ENCODE peak calls at places on chromosomes 7 and 10, in six cellular contexts. T is H9, J is SK-N-SH, U is GM23248, B is endothelial cell of umbilical vein, L is neural progenitor cell. D is an unnamed sample.
A peak's percentile ranks its signal among the peaks of the same experiment; 100 is the strongest.

GRCh38 chr10:8004469-8005000 is 50.0 kb upstream of the GATA3 start:
- DNase-seq in T (no peak), J (no peak), U (no peak), B (no peak), L (no peak), D (no peak)

GRCh38 chr10:75400769-75401568 is 595 bp downstream of the ZNF503 start:
- DNase-seq in T (peak; percentile 54), J (peak; percentile 78), U (peak; percentile 90), B (peak; percentile 20), L (peak; percentile 72), D (peak; percentile 75)

GRCh38 chr7:155412416-155413253 is 45.3 kb upstream of the EN2 start:
- DNase-seq in T (peak; percentile 79), J (peak; percentile 88), U (peak; percentile 63), B (peak; percentile 23), L (peak; percentile 87), D (peak; percentile 2)

GRCh38 chr10:17113889-17114288 is 15.7 kb downstream of the CUBN start:
- DNase-seq in T (no peak), J (no peak), U (peak; percentile 76), B (peak; percentile 46), L (no peak), D (peak; percentile 86)

GRCh38 chr7:91311844-91312243 is 47.6 kb downstream of the FZD1 start:
- DNase-seq in T (no peak), J (no peak), U (no peak), B (no peak), L (no peak), D (peak; percentile 7)

GRCh38 chr10:14302035-14302434 is 28.7 kb downstream of the FRMD4A start:
- DNase-seq in T (no peak), J (no peak), U (peak; percentile 37), B (peak; percentile 26), L (peak; percentile 20), D (peak; percentile 22)

GRCh38 chr10:31340343-31340742 is 21.3 kb downstream of the ZEB1 start:
- DNase-seq in T (no peak), J (no peak), U (no peak), B (no peak), L (no peak), D (no peak)

GRCh38 chr10:119250641-119251314 is 43.4 kb downstream of the GRK5 start:
- DNase-seq in T (no peak), J (no peak), U (peak; percentile 93), B (peak; percentile 90), L (no peak), D (peak; percentile 95)

GRCh38 chr7:28038175-28038855 is 142.3 kb downstream of the JAZF1 start:
- DNase-seq in T (no peak), J (no peak), U (peak; percentile 33), B (no peak), L (no peak), D (no peak)

GRCh38 chr10:83991986-83992753 is 147.1 kb upstream of the GHITM start:
- DNase-seq in T (peak; percentile 72), J (peak; percentile 30), U (peak; percentile 23), B (peak; percentile 30), L (peak; percentile 78), D (peak; percentile 2)

GRCh38 chr7:36370046-36370445 is 19.6 kb upstream of the ANLN start:
- DNase-seq in T (no peak), J (no peak), U (no peak), B (no peak), L (no peak), D (no peak)

GRCh38 chr10:50512743-50513416 is 110.9 kb downstream of the SGMS1 start:
- DNase-seq in T (no peak), J (no peak), U (no peak), B (no peak), L (no peak), D (no peak)

GRCh38 chr7:151757274-151757673 is 119.6 kb downstream of the PRKAG2 start:
- DNase-seq in T (no peak), J (no peak), U (peak; percentile 48), B (no peak), L (no peak), D (peak; percentile 65)

GRCh38 chr10:125878957-125879835 is 1.9 kb downstream of the DHX32 start:
- DNase-seq in T (no peak), J (no peak), U (peak; percentile 91), B (peak; percentile 75), L (no peak), D (peak; percentile 93)

GRCh38 chr7:148623586-148624282 is 33.2 kb downstream of the C7orf33 start:
- DNase-seq in T (no peak), J (no peak), U (peak; percentile 53), B (no peak), L (no peak), D (peak; percentile 49)

GRCh38 chr7:70915067-70915466 is 216.9 kb upstream of the GALNT17 start:
- DNase-seq in T (no peak), J (no peak), U (no peak), B (no peak), L (no peak), D (no peak)

DNA sequence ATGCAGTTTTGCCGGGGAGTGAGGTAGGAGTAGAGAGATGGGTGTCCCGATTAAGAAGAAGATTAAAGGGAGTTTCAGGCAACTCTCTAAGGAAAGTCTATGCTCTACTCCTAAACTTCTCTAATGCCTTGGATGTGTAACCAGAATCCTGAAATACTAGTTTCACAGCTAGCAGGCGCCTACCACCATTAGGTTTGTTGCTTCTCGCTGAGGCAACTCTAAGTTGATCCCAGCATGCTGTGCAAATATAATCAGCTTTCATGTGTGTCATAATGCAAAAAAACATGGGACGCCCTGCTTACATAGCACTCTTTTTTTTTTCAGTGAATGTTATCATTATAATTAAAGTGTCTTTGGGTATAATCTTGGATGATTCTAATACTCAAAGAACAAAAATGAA is 50.4 kb upstream of the FAM3C start:
- DNase-seq in T (no peak), J (no peak), U (no peak), B (no peak), L (no peak), D (no peak)
- H3K4me2 ChIP-seq in T (no peak overlapping the region), J (no peak overlapping the region), U (no peak overlapping the region), B (no peak overlapping the region), L (no peak overlapping the region), D (no peak overlapping the region)

DNA sequence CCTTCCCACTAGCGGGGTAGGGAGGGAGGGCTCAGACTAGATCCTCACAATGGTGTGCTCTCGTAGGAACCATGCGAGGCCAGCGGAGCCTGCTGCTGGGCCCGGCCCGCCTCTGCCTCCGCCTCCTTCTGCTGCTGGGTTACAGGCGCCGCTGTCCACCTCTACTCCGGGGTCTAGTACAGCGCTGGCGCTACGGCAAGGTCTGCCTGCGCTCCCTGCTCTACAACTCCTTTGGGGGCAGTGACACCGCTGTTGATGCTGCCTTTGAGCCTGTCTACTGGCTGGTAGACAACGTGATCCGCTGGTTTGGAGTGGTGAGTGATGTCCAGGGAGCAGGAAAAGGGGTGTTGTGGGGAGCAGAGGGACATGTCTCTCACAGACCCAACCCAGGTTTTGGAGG is 5.6 kb downstream of the ZDHHC16 start:
- DNase-seq in T (no peak), J (no peak), U (no peak), B (no peak), L (no peak), D (no peak)
- H3K4me1 ChIP-seq in T (peaks cover 3% of the 10 kb centered on the region), J (no peaks in the 10 kb centered on the region), U (peaks cover 23% of the 10 kb centered on the region), B (peaks cover 16% of the 10 kb centered on the region), L (peaks cover 13% of the 10 kb centered on the region), D (no peaks in the 10 kb centered on the region)

GRCh38 chr7:33961948-33962347 is 56.6 kb downstream of the BMPER start:
- DNase-seq in T (no peak), J (no peak), U (peak; percentile 52), B (no peak), L (no peak), D (no peak)

GRCh38 chr7:33965116-33965827 is 59.9 kb downstream of the BMPER start:
- DNase-seq in T (no peak), J (no peak), U (peak; percentile 32), B (no peak), L (no peak), D (peak; percentile 39)

GRCh38 chr7:33968591-33968990 is 63.3 kb downstream of the BMPER start:
- DNase-seq in T (no peak), J (no peak), U (no peak), B (no peak), L (no peak), D (no peak)

GRCh38 chr7:33959676-33960075 is 54.3 kb downstream of the BMPER start:
- DNase-seq in T (no peak), J (no peak), U (peak; percentile 40), B (no peak), L (no peak), D (no peak)

DNA sequence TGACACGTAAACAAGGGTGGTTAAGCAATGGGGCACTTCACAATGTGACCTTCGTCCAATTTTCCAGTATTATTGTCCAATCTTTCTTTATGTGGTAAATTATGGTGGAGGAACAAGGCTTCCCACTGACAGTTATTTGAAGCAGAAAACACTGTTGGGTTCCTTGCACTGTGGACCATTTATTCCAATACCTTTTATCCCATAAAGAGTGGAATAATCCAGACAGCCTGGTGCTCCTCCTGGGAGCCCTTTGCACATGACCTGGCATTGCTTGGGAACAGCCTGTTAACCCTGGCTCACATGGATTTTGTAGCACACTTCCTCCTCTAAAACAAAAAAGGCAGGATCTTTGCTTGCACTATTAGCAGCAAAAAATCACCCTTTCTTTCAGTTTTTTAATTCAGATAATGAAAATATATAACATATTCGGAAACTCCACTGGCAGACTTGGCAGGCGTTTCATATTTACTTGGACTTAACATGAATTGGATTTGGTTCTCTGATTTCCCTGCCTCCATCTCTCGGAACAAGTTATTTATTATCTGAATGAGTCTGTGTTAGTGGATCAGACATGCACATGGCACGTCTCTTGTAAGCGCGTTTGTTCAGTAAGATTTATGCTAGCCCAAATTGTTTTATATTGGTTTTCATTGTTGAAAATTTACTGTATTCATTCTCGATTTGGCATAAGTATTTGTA is 59.2 kb downstream of the BMPER start:
- DNase-seq in T (no peak), J (no peak), U (no peak), B (no peak), L (no peak), D (peak; percentile 26)
- H3K4me2 ChIP-seq in T (no peak overlapping the region), J (peak overlapping the region; percentile 25), U (peak overlapping the region; percentile 22), B (no peak overlapping the region), L (no peak overlapping the region), D (peak overlapping the region; percentile 51)

DNA sequence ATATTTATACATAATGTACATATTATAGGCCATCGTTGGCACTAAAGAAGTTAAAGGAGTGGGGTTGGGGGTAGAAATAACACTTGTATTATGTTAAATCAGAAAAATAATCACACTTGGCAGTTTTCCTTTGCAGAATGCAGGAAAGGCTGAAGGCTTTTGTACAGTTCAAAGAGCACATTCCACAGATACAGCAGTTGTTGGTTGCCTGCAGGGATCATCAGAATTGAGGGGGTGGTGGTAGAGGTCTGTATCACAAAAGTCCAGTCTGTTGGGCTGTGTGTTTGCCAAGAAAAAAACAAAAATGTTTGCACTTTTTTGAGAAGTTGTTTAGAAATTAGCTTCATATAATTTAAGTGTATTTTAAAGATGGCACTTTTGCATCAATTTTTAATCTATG is 231.8 kb upstream of the FOXP2 start:
- DNase-seq in T (no peak), J (no peak), U (no peak), B (no peak), L (peak; percentile 30), D (peak; percentile 30)
- H3K4me1 ChIP-seq in T (no peaks in the 10 kb centered on the region), J (no peaks in the 10 kb centered on the region), U (no peaks in the 10 kb centered on the region), B (no peaks in the 10 kb centered on the region), L (peaks cover 6% of the 10 kb centered on the region), D (no peaks in the 10 kb centered on the region)

D was measured in fibroblast of lung.